ENCODE peak calls at places on chromosomes 4 and X, in five cellular contexts. N, R, L, I and M are unnamed samples.
A peak's percentile ranks its signal among the peaks of the same experiment; 100 is the strongest.

GRCh38 chr4:37967749-37968148 is 7.6 kb downstream of the PTTG2 start:
- DNase-seq in N (no peak), R (no peak), L (peak; percentile 29), I (no peak), M (no peak)

GRCh38 chr4:99762728-99763127 is 53.9 kb upstream of the DAPP1 start:
- DNase-seq in N (no peak), R (no peak), L (no peak), I (no peak), M (no peak)

GRCh38 chr4:48780867-48781219 is 764 bp upstream of the FRYL start:
- DNase-seq in N (peak; percentile 70), R (no peak), L (peak; percentile 43), I (peak; percentile 60), M (peak; percentile 52)

GRCh38 chr4:48912349-48912748 is 5.8 kb upstream of the OCIAD2 start:
- DNase-seq in N (no peak), R (no peak), L (no peak), I (no peak), M (no peak)

GRCh38 chr4:38872620-38873019 is 5.0 kb downstream of the FAM114A1 start:
- DNase-seq in N (no peak), R (no peak), L (peak; percentile 77), I (no peak), M (no peak)

GRCh38 chr4:151489462-151490203 is 80.7 kb downstream of the FHIP1A start:
- DNase-seq in N (no peak), R (no peak), L (no peak), I (no peak), M (no peak)

GRCh38 chrX:134999469-134999868 is 8.7 kb downstream of the SMIM10 start:
- DNase-seq in N (peak; percentile 62), R (no peak), L (peak; percentile 69), I (no peak), M (no peak)

GRCh38 chr4:141501395-141501794 is 135.0 kb upstream of the IL15 start:
- DNase-seq in N (no peak), R (no peak), L (peak; percentile 17), I (no peak), M (no peak)

GRCh38 chr4:89056953-89057398 is at the start of gene FAM13A:
- DNase-seq in N (peak; percentile 92), R (peak; percentile 87), L (peak; percentile 97), I (peak; percentile 90), M (peak; percentile 94)

GRCh38 chr4:61427818-61428495 is 227.8 kb downstream of the ADGRL3 start:
- DNase-seq in N (no peak), R (no peak), L (no peak), I (no peak), M (no peak)

GRCh38 chr4:114600066-114600552 is 1.5 kb downstream of the UGT8 start:
- DNase-seq in N (no peak), R (no peak), L (no peak), I (no peak), M (no peak)

GRCh38 chr4:122766950-122767349 is 34.4 kb downstream of the BBS12 start:
- DNase-seq in N (no peak), R (no peak), L (no peak), I (no peak), M (no peak)

GRCh38 chrX:68287419-68287818 is 145.9 kb downstream of the OPHN1 start:
- DNase-seq in N (no peak), R (no peak), L (no peak), I (no peak), M (no peak)

GRCh38 chrX:109261279-109261678 is 220.6 kb downstream of the GUCY2F start:
- DNase-seq in N (no peak), R (no peak), L (no peak), I (no peak), M (no peak)

GRCh38 chr4:173171098-173171497 is 2.5 kb downstream of the GALNT7 start:
- DNase-seq in N (peak; percentile 46), R (no peak), L (peak; percentile 52), I (no peak), M (no peak)

GRCh38 chr4:68948044-68948743 is 3.4 kb downstream of the UGT2A3 start:
- DNase-seq in N (no peak), R (no peak), L (no peak), I (no peak), M (no peak)

GRCh38 chrX:116499780-116500179 is 37.0 kb upstream of the CT83 start:
- DNase-seq in N (no peak), R (no peak), L (no peak), I (no peak), M (peak; percentile 13)

GRCh38 chr4:40283968-40284367 is 51.2 kb upstream of the CHRNA9 start:
- DNase-seq in N (no peak), R (no peak), L (no peak), I (no peak), M (no peak)

GRCh38 chr4:110704748-110705439 is 82.0 kb upstream of the PITX2 start:
- DNase-seq in N (no peak), R (no peak), L (no peak), I (no peak), M (no peak)
- TF ChIP-seq POLR2A in N (no peak), R (no peak), L (no peak), I (no peak), M (no peak)

GRCh38 chr4:156252300-156253016 is 298.8 kb upstream of the CTSO start:
- DNase-seq in N (no peak), R (no peak), L (peak; percentile 52), I (no peak), M (no peak)

GRCh38 chr4:156247470-156247869 is 293.8 kb upstream of the CTSO start:
- DNase-seq in N (no peak), R (no peak), L (no peak), I (no peak), M (no peak)

GRCh38 chr4:156248921-156249320 is 295.3 kb upstream of the CTSO start:
- DNase-seq in N (no peak), R (no peak), L (no peak), I (no peak), M (no peak)

GRCh38 chr4:156255205-156255604 is 301.5 kb upstream of the CTSO start:
- DNase-seq in N (no peak), R (no peak), L (no peak), I (no peak), M (no peak)

DNA sequence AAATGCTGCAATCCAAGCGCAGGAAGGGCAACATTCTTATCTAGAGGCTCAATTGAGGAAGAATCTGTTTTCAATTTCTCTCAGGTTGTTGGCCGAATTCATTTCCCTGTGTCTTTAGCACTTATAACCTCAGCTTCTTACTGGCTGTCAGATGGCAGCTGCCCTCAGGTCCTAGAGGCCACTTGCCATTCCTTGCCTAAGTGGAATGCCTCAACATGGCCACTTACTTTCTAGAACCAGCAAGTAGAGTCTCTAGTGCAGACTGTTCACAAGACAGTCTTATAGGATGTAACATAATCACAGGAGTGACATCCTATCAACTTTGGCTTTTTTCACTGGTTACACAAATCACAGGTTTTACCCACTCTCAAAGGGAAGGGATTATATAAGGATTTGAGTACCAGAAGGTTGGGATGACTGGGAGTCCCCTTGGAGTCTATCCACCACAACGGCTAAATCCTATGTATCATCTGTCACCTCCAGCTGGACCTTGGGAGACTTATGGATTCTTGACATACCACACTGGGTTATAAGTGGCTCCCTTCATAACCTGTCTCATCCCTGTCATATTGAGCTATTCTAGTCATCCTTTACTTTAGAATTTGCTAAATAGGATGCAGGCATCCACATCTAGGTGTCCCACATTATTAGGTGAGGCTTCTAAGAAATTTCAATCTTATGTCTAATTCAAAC is 297.9 kb upstream of the CTSO start:
- DNase-seq in N (no peak), R (no peak), L (no peak), I (no peak), M (no peak)
- TF ChIP-seq CTCF in N (no peak), R (no peak), L (no peak), I (no peak), M (no peak)

GRCh38 chrX:133849676-133850075 is 135.7 kb downstream of the GPC3 start:
- DNase-seq in N (no peak), R (no peak), L (no peak), I (no peak), M (no peak)
- H3K4me3 ChIP-seq in N (no peak overlapping the region), R (no peak overlapping the region), L (no peak overlapping the region), I (no peak overlapping the region), M (no peak overlapping the region)

GRCh38 chrX:18828832-18829404 is 121.5 kb downstream of the PPEF1 start:
- DNase-seq in N (no peak), R (no peak), L (no peak), I (no peak), M (no peak)

DNA sequence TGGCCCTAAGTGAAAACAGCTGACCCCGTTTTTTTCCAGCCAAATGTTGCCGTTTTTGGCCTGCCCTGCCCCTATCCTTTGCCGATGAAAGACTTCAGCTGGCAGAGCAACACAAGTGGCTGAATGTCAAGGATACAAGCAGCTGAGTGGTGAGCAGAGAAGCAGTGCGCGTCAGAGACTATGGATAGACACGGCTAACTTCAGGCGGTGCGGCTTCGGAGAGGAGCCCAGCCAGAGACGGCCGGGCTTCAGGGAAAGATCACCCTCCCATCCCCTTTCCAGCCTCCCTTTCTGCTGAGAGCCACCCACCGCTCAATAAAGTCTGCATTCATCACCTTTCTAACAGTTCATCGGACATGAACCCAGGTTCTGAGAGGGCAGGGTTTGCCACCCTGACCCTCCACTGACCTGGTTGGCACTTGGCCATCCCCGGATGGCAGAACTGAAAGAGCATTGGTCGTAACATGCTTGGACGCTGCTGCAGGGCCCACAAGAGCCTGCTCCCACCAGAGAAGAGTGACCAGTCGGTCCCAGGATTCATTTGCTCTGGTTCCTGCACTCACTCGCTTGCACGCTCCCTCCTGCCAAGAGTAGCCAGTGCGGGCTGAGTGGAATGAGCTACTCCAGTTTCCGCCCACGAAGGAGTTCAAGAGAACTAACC is 125.8 kb downstream of the PPEF1 start:
- DNase-seq in N (no peak), R (no peak), L (peak; percentile 16), I (peak; percentile 91), M (no peak)
- TF ChIP-seq POLR2A in N (no peak), R (no peak), L (no peak), I (no peak), M (no peak)

GRCh38 chr4:55435136-55435535 is 39.4 kb downstream of the TMEM165 start:
- DNase-seq in N (peak; percentile 69), R (no peak), L (peak; percentile 48), I (no peak), M (no peak)
- TF ChIP-seq CTCF in N (peak; percentile 30), R (no peak), L (peak; percentile 49), I (peak; percentile 23), M (no peak)